ENCODE peak calls at places on chromosome 11, in four cellular contexts. One of them, this sample, is unnamed.

GRCh38 chr11:7512525-7513209 is 1.1 kb upstream of the PPFIBP2 start:
- DNase-seq in thoracic aorta: peak; percentile 40
- DNase-seq in IMR-90: no peak
- DNase-seq in DMS153: no peak
- DNase-seq in this sample: no peak

GRCh38 chr11:14537134-14537599 is 17.0 kb upstream of the PSMA1 start:
- DNase-seq in thoracic aorta: no peak
- DNase-seq in IMR-90: peak; percentile 15
- DNase-seq in DMS153: peak; percentile 24
- DNase-seq in this sample: peak; percentile 17

GRCh38 chr11:70067591-70068341 is 10.4 kb upstream of the ANO1 start:
- DNase-seq in thoracic aorta: no peak
- DNase-seq in IMR-90: no peak
- DNase-seq in DMS153: no peak
- DNase-seq in this sample: no peak

GRCh38 chr11:93585758-93586157 is 42.6 kb upstream of the SMCO4 start:
- DNase-seq in thoracic aorta: no peak
- DNase-seq in IMR-90: peak; percentile 73
- DNase-seq in DMS153: no peak
- DNase-seq in this sample: peak; percentile 72

GRCh38 chr11:119205080-119205479 is 1.1 kb upstream of the CBL start:
- DNase-seq in thoracic aorta: no peak
- DNase-seq in IMR-90: no peak
- DNase-seq in DMS153: no peak
- DNase-seq in this sample: no peak

GRCh38 chr11:116808262-116809175 is 14.6 kb downstream of the APOA4 start:
- DNase-seq in thoracic aorta: no peak
- DNase-seq in IMR-90: peak; percentile 32
- DNase-seq in DMS153: no peak
- DNase-seq in this sample: peak; percentile 54

GRCh38 chr11:7516488-7516887 is 2.7 kb downstream of the PPFIBP2 start:
- DNase-seq in thoracic aorta: no peak
- DNase-seq in IMR-90: no peak
- DNase-seq in DMS153: no peak
- DNase-seq in this sample: no peak

GRCh38 chr11:111944651-111945051 is 7.5 kb downstream of the DIXDC1 start:
- DNase-seq in thoracic aorta: no peak
- DNase-seq in IMR-90: peak; percentile 83
- DNase-seq in DMS153: no peak
- DNase-seq in this sample: peak; percentile 92

GRCh38 chr11:7522106-7522505 is 8.3 kb downstream of the PPFIBP2 start:
- DNase-seq in thoracic aorta: no peak
- DNase-seq in IMR-90: no peak
- DNase-seq in DMS153: no peak
- DNase-seq in this sample: no peak

GRCh38 chr11:90208857-90209256 is 14.0 kb downstream of the CHORDC1 start:
- DNase-seq in thoracic aorta: no peak
- DNase-seq in IMR-90: no peak
- DNase-seq in DMS153: no peak
- DNase-seq in this sample: no peak